ENCODE peak calls at places on chromosomes 16 and 17, in eight cellular contexts. One of them, this sample, is unnamed.

GRCh38 chr17:69900829-69901228 is 174.2 kb upstream of the KCNJ16 start:
- DNase-seq in AG04450: no peak
- DNase-seq in fibroblast of the aortic adventitia: no peak
- DNase-seq in GM13977: no peak
- DNase-seq in pancreas: no peak
- DNase-seq in astrocyte of the spinal cord: no peak
- DNase-seq in AG04449: no peak
- DNase-seq in lung: no peak
- DNase-seq in this sample: no peak

GRCh38 chr17:73956595-73957465 is 246.6 kb upstream of the RPL38 start:
- DNase-seq in pancreas: peak; percentile 89
- DNase-seq in fibroblast of the aortic adventitia: no peak
- DNase-seq in lung: peak; percentile 40
- DNase-seq in AG04450: no peak
- DNase-seq in astrocyte of the spinal cord: no peak
- DNase-seq in GM13977: peak; percentile 82
- DNase-seq in AG04449: no peak
- DNase-seq in this sample: no peak

GRCh38 chr16:69309316-69309715 is 1.8 kb upstream of the VPS4A start:
- DNase-seq in pancreas: no peak
- DNase-seq in astrocyte of the spinal cord: no peak
- DNase-seq in fibroblast of the aortic adventitia: no peak
- DNase-seq in AG04449: no peak
- DNase-seq in lung: no peak
- DNase-seq in GM13977: no peak
- DNase-seq in AG04450: no peak
- DNase-seq in this sample: peak; percentile 66

GRCh38 chr16:3578121-3578520 is 918 bp upstream of the NLRC3 start:
- DNase-seq in fibroblast of the aortic adventitia: no peak
- DNase-seq in GM13977: no peak
- DNase-seq in lung: no peak
- DNase-seq in AG04449: no peak
- DNase-seq in astrocyte of the spinal cord: no peak
- DNase-seq in pancreas: no peak
- DNase-seq in AG04450: no peak
- DNase-seq in this sample: no peak

GRCh38 chr16:81429045-81429521 is 15.5 kb upstream of the CMIP start:
- DNase-seq in AG04450: no peak
- DNase-seq in lung: no peak
- DNase-seq in AG04449: no peak
- DNase-seq in astrocyte of the spinal cord: no peak
- DNase-seq in fibroblast of the aortic adventitia: peak; percentile 53
- DNase-seq in pancreas: peak; percentile 74
- DNase-seq in GM13977: peak; percentile 54
- DNase-seq in this sample: no peak

GRCh38 chr17:17073627-17074521 is 31.6 kb downstream of the MPRIP start:
- DNase-seq in lung: no peak
- DNase-seq in fibroblast of the aortic adventitia: peak; percentile 39
- DNase-seq in AG04449: no peak
- DNase-seq in pancreas: peak; percentile 4
- DNase-seq in AG04450: no peak
- DNase-seq in GM13977: no peak
- DNase-seq in astrocyte of the spinal cord: peak; percentile 22
- DNase-seq in this sample: peak; percentile 72

GRCh38 chr16:87178977-87179376 is 138.2 kb downstream of the C16orf95 start:
- DNase-seq in fibroblast of the aortic adventitia: peak; percentile 60
- DNase-seq in GM13977: no peak
- DNase-seq in AG04450: no peak
- DNase-seq in lung: peak; percentile 32
- DNase-seq in pancreas: no peak
- DNase-seq in AG04449: no peak
- DNase-seq in astrocyte of the spinal cord: peak; percentile 54
- DNase-seq in this sample: no peak

GRCh38 chr17:60501589-60501988 is 24.5 kb downstream of the APPBP2 start:
- DNase-seq in lung: no peak
- DNase-seq in pancreas: no peak
- DNase-seq in fibroblast of the aortic adventitia: no peak
- DNase-seq in AG04450: no peak
- DNase-seq in GM13977: no peak
- DNase-seq in astrocyte of the spinal cord: no peak
- DNase-seq in AG04449: no peak
- DNase-seq in this sample: no peak

GRCh38 chr17:68441064-68441770 is 16.1 kb downstream of the WIPI1 start:
- DNase-seq in lung: no peak
- DNase-seq in pancreas: no peak
- DNase-seq in AG04449: no peak
- DNase-seq in fibroblast of the aortic adventitia: no peak
- DNase-seq in GM13977: no peak
- DNase-seq in AG04450: no peak
- DNase-seq in astrocyte of the spinal cord: no peak
- DNase-seq in this sample: no peak

GRCh38 chr17:76893623-76894358 is 25.6 kb downstream of the MGAT5B start:
- DNase-seq in AG04450: no peak
- DNase-seq in astrocyte of the spinal cord: no peak
- DNase-seq in fibroblast of the aortic adventitia: no peak
- DNase-seq in pancreas: no peak
- DNase-seq in AG04449: no peak
- DNase-seq in lung: no peak
- DNase-seq in GM13977: no peak
- DNase-seq in this sample: no peak

GRCh38 chr17:652310-652709 is 62.3 kb downstream of the VPS53 start:
- DNase-seq in lung: no peak
- DNase-seq in AG04449: no peak
- DNase-seq in pancreas: no peak
- DNase-seq in AG04450: no peak
- DNase-seq in astrocyte of the spinal cord: peak; percentile 16
- DNase-seq in GM13977: no peak
- DNase-seq in fibroblast of the aortic adventitia: peak; percentile 92
- DNase-seq in this sample: no peak

GRCh38 chr16:54317306-54317705 is 30.7 kb upstream of the IRX3 start:
- DNase-seq in fibroblast of the aortic adventitia: no peak
- DNase-seq in astrocyte of the spinal cord: no peak
- DNase-seq in GM13977: no peak
- DNase-seq in lung: no peak
- DNase-seq in AG04450: no peak
- DNase-seq in AG04449: no peak
- DNase-seq in pancreas: no peak
- DNase-seq in this sample: no peak

GRCh38 chr17:44400226-44400847 is 10.9 kb upstream of the ITGA2B start:
- DNase-seq in AG04449: no peak
- DNase-seq in astrocyte of the spinal cord: peak; percentile 42
- DNase-seq in pancreas: no peak
- DNase-seq in GM13977: no peak
- DNase-seq in AG04450: peak; percentile 7
- DNase-seq in lung: no peak
- DNase-seq in fibroblast of the aortic adventitia: peak; percentile 54
- DNase-seq in this sample: no peak

GRCh38 chr16:8936421-8936820 is 27.3 kb downstream of the USP7 start:
- DNase-seq in lung: no peak
- DNase-seq in GM13977: peak; percentile 69
- DNase-seq in pancreas: no peak
- DNase-seq in AG04449: no peak
- DNase-seq in astrocyte of the spinal cord: peak; percentile 63
- DNase-seq in fibroblast of the aortic adventitia: peak; percentile 27
- DNase-seq in AG04450: no peak
- DNase-seq in this sample: no peak

GRCh38 chr17:77907497-77908120 is 50.9 kb upstream of the TNRC6C start:
- DNase-seq in AG04450: no peak
- DNase-seq in AG04449: no peak
- DNase-seq in astrocyte of the spinal cord: no peak
- DNase-seq in lung: no peak
- DNase-seq in fibroblast of the aortic adventitia: no peak
- DNase-seq in GM13977: no peak
- DNase-seq in pancreas: peak; percentile 21
- DNase-seq in this sample: peak; percentile 55

GRCh38 chr17:74334393-74335039 is 8.5 kb downstream of the KIF19 start:
- DNase-seq in AG04450: no peak
- DNase-seq in fibroblast of the aortic adventitia: peak; percentile 3
- DNase-seq in AG04449: no peak
- DNase-seq in GM13977: no peak
- DNase-seq in astrocyte of the spinal cord: peak; percentile 3
- DNase-seq in pancreas: no peak
- DNase-seq in lung: no peak
- DNase-seq in this sample: no peak

GRCh38 chr17:6996256-6997111 is 635 bp downstream of the ALOX12 start:
- DNase-seq in AG04449: no peak
- DNase-seq in fibroblast of the aortic adventitia: no peak
- DNase-seq in lung: no peak
- DNase-seq in AG04450: no peak
- DNase-seq in astrocyte of the spinal cord: no peak
- DNase-seq in pancreas: no peak
- DNase-seq in GM13977: no peak
- DNase-seq in this sample: no peak

GRCh38 chr16:49458656-49459445 is 85.2 kb downstream of the C16orf78 start:
- DNase-seq in AG04449: no peak
- DNase-seq in pancreas: peak; percentile 11
- DNase-seq in GM13977: no peak
- DNase-seq in fibroblast of the aortic adventitia: no peak
- DNase-seq in AG04450: no peak
- DNase-seq in astrocyte of the spinal cord: no peak
- DNase-seq in lung: no peak
- DNase-seq in this sample: peak; percentile 48

GRCh38 chr17:78304549-78305037 is 55.3 kb downstream of the SOCS3 start:
- DNase-seq in lung: no peak
- DNase-seq in pancreas: no peak
- DNase-seq in GM13977: no peak
- DNase-seq in AG04449: no peak
- DNase-seq in fibroblast of the aortic adventitia: no peak
- DNase-seq in AG04450: no peak
- DNase-seq in astrocyte of the spinal cord: no peak
- DNase-seq in this sample: no peak

GRCh38 chr17:35932576-35932975 is 2.0 kb upstream of the RDM1 start:
- DNase-seq in GM13977: no peak
- DNase-seq in AG04450: no peak
- DNase-seq in fibroblast of the aortic adventitia: peak; percentile 57
- DNase-seq in lung: no peak
- DNase-seq in astrocyte of the spinal cord: no peak
- DNase-seq in pancreas: no peak
- DNase-seq in AG04449: no peak
- DNase-seq in this sample: no peak

GRCh38 chr16:31480851-31481250 is 2.1 kb upstream of the SLC5A2 start:
- DNase-seq in GM13977: no peak
- DNase-seq in AG04450: no peak
- DNase-seq in astrocyte of the spinal cord: no peak
- DNase-seq in AG04449: no peak
- DNase-seq in pancreas: no peak
- DNase-seq in fibroblast of the aortic adventitia: no peak
- DNase-seq in lung: no peak
- DNase-seq in this sample: no peak

GRCh38 chr17:9537177-9537776 is 38.3 kb downstream of the STX8 start:
- DNase-seq in lung: no peak
- DNase-seq in GM13977: no peak
- DNase-seq in fibroblast of the aortic adventitia: no peak
- DNase-seq in AG04449: no peak
- DNase-seq in astrocyte of the spinal cord: no peak
- DNase-seq in AG04450: no peak
- DNase-seq in pancreas: no peak
- DNase-seq in this sample: no peak

GRCh38 chr16:17258848-17259713 is 211.7 kb downstream of the XYLT1 start:
- DNase-seq in fibroblast of the aortic adventitia: no peak
- DNase-seq in astrocyte of the spinal cord: no peak
- DNase-seq in pancreas: no peak
- DNase-seq in AG04450: no peak
- DNase-seq in GM13977: peak; percentile 73
- DNase-seq in lung: peak; percentile 29
- DNase-seq in AG04449: no peak
- DNase-seq in this sample: no peak

GRCh38 chr16:80968386-80969113 is 38.1 kb downstream of the CMC2 start:
- DNase-seq in pancreas: no peak
- DNase-seq in lung: no peak
- DNase-seq in GM13977: no peak
- DNase-seq in AG04450: no peak
- DNase-seq in fibroblast of the aortic adventitia: peak; percentile 47
- DNase-seq in astrocyte of the spinal cord: peak; percentile 57
- DNase-seq in AG04449: peak; percentile 36
- DNase-seq in this sample: no peak

GRCh38 chr16:14036869-14037268 is 34.2 kb upstream of the MRTFB start:
- DNase-seq in AG04449: no peak
- DNase-seq in fibroblast of the aortic adventitia: no peak
- DNase-seq in astrocyte of the spinal cord: no peak
- DNase-seq in GM13977: no peak
- DNase-seq in lung: no peak
- DNase-seq in pancreas: no peak
- DNase-seq in AG04450: no peak
- DNase-seq in this sample: no peak

GRCh38 chr17:5793157-5793556 is 208.8 kb upstream of the NLRP1 start:
- DNase-seq in pancreas: no peak
- DNase-seq in lung: no peak
- DNase-seq in GM13977: no peak
- DNase-seq in AG04450: no peak
- DNase-seq in astrocyte of the spinal cord: no peak
- DNase-seq in AG04449: no peak
- DNase-seq in fibroblast of the aortic adventitia: no peak
- DNase-seq in this sample: no peak
- TF ChIP-seq CTCF in pancreas: no peak
- TF ChIP-seq CTCF in lung: no peak
- TF ChIP-seq CTCF in GM13977: no peak
- TF ChIP-seq CTCF in AG04450: peak; percentile 31
- TF ChIP-seq CTCF in astrocyte of the spinal cord: no peak
- TF ChIP-seq CTCF in AG04449: no peak
- TF ChIP-seq CTCF in fibroblast of the aortic adventitia: peak; percentile 34
- TF ChIP-seq CTCF in this sample: peak; percentile 31

GRCh38 chr17:80539022-80539421 is 5.6 kb upstream of the RPTOR start:
- DNase-seq in AG04449: no peak
- DNase-seq in pancreas: no peak
- DNase-seq in AG04450: no peak
- DNase-seq in lung: no peak
- DNase-seq in astrocyte of the spinal cord: no peak
- DNase-seq in fibroblast of the aortic adventitia: no peak
- DNase-seq in GM13977: no peak
- DNase-seq in this sample: no peak
- TF ChIP-seq CTCF in AG04449: no peak
- TF ChIP-seq CTCF in pancreas: no peak
- TF ChIP-seq CTCF in AG04450: no peak
- TF ChIP-seq CTCF in lung: no peak
- TF ChIP-seq CTCF in astrocyte of the spinal cord: no peak
- TF ChIP-seq CTCF in fibroblast of the aortic adventitia: no peak
- TF ChIP-seq CTCF in GM13977: no peak
- TF ChIP-seq CTCF in this sample: no peak

DNA sequence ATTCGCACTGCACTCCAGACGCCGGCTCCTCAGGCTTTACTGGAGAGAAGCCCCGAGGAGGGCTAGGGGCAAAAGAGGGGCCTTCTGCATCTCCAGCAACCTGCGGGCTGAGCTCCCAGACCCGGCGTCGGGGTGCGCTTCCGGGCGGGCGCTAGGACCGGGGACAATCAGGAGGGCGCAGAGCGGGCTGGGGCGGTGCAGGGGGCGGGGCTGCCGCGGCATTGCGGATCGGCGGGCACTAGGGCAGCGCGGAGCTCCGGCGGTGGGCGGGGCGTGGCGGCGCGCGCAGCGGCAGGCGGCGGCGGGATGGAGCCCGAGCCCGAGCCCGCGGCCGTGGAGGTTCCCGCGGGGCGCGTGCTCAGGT is at the start of gene TSEN54:
- DNase-seq in AG04450: peak; percentile 56
- DNase-seq in AG04449: no peak
- DNase-seq in pancreas: peak; percentile 97
- DNase-seq in lung: peak; percentile 95
- DNase-seq in GM13977: peak; percentile 100
- DNase-seq in fibroblast of the aortic adventitia: peak; percentile 80
- DNase-seq in astrocyte of the spinal cord: peak; percentile 90
- DNase-seq in this sample: peak; percentile 97
- TF ChIP-seq CTCF in AG04450: no peak
- TF ChIP-seq CTCF in AG04449: no peak
- TF ChIP-seq CTCF in pancreas: no peak
- TF ChIP-seq CTCF in lung: no peak
- TF ChIP-seq CTCF in GM13977: no peak
- TF ChIP-seq CTCF in fibroblast of the aortic adventitia: no peak
- TF ChIP-seq CTCF in astrocyte of the spinal cord: no peak
- TF ChIP-seq CTCF in this sample: no peak

GRCh38 chr16:180101-180920 is at the start of gene HBQ1:
- DNase-seq in GM13977: peak; percentile 78
- DNase-seq in AG04450: no peak
- DNase-seq in pancreas: no peak
- DNase-seq in lung: no peak
- DNase-seq in fibroblast of the aortic adventitia: no peak
- DNase-seq in astrocyte of the spinal cord: peak; percentile 11
- DNase-seq in AG04449: no peak
- DNase-seq in this sample: no peak
- TF ChIP-seq CTCF in GM13977: peak; percentile 67
- TF ChIP-seq CTCF in AG04450: peak; percentile 13
- TF ChIP-seq CTCF in pancreas: no peak
- TF ChIP-seq CTCF in lung: no peak
- TF ChIP-seq CTCF in fibroblast of the aortic adventitia: peak; percentile 18
- TF ChIP-seq CTCF in astrocyte of the spinal cord: peak; percentile 33
- TF ChIP-seq CTCF in AG04449: peak; percentile 14
- TF ChIP-seq CTCF in this sample: peak; percentile 77

This sample was measured in chondrocyte.